ENCODE peak calls at places on chromosomes 6 and 20, in ten cellular contexts. One of them, this sample, is unnamed.

GRCh38 chr6:52155791-52156576 is 30.2 kb upstream of the IL17A start:
- DNase-seq in tibial artery: no peak
- DNase-seq in ACHN: peak
- DNase-seq in mammary epithelial cell: peak
- DNase-seq in H9: peak
- DNase-seq in germinal center: no peak
- DNase-seq in anterior cingulate cortex: no peak
- DNase-seq in NCI-H146: no peak
- DNase-seq in activated gamma-delta T cell treated with Interleukin-2 at 50 U/mL for 16 hours: no peak
- DNase-seq in activated CD4-positive, alpha-beta T cell treated with anti-CD3 and anti-CD28 coated beads, Interleukin-2, amount 50 U/mL, for 1 hour: no peak
- DNase-seq in this sample: no peak

GRCh38 chr20:37758332-37758731 is 64.5 kb downstream of the CTNNBL1 start:
- DNase-seq in tibial artery: no peak
- DNase-seq in ACHN: peak
- DNase-seq in mammary epithelial cell: no peak
- DNase-seq in H9: peak
- DNase-seq in germinal center: no peak
- DNase-seq in anterior cingulate cortex: no peak
- DNase-seq in NCI-H146: peak
- DNase-seq in activated gamma-delta T cell treated with Interleukin-2 at 50 U/mL for 16 hours: no peak
- DNase-seq in activated CD4-positive, alpha-beta T cell treated with anti-CD3 and anti-CD28 coated beads, Interleukin-2, amount 50 U/mL, for 1 hour: no peak
- DNase-seq in this sample: no peak

GRCh38 chr6:97621111-97621510 is 338.1 kb upstream of the MMS22L start:
- DNase-seq in tibial artery: no peak
- DNase-seq in ACHN: no peak
- DNase-seq in mammary epithelial cell: no peak
- DNase-seq in H9: no peak
- DNase-seq in germinal center: no peak
- DNase-seq in anterior cingulate cortex: no peak
- DNase-seq in NCI-H146: no peak
- DNase-seq in activated gamma-delta T cell treated with Interleukin-2 at 50 U/mL for 16 hours: no peak
- DNase-seq in activated CD4-positive, alpha-beta T cell treated with anti-CD3 and anti-CD28 coated beads, Interleukin-2, amount 50 U/mL, for 1 hour: no peak
- DNase-seq in this sample: no peak

GRCh38 chr6:147078602-147079001 is 125.6 kb upstream of the STXBP5 start:
- DNase-seq in tibial artery: no peak
- DNase-seq in ACHN: no peak
- DNase-seq in mammary epithelial cell: peak
- DNase-seq in H9: no peak
- DNase-seq in germinal center: no peak
- DNase-seq in anterior cingulate cortex: no peak
- DNase-seq in NCI-H146: no peak
- DNase-seq in activated gamma-delta T cell treated with Interleukin-2 at 50 U/mL for 16 hours: no peak
- DNase-seq in activated CD4-positive, alpha-beta T cell treated with anti-CD3 and anti-CD28 coated beads, Interleukin-2, amount 50 U/mL, for 1 hour: no peak
- DNase-seq in this sample: no peak

GRCh38 chr6:110329348-110329728 is 28.8 kb downstream of the METTL24 start:
- DNase-seq in tibial artery: no peak
- DNase-seq in ACHN: no peak
- DNase-seq in mammary epithelial cell: no peak
- DNase-seq in H9: no peak
- DNase-seq in germinal center: no peak
- DNase-seq in anterior cingulate cortex: no peak
- DNase-seq in NCI-H146: no peak
- DNase-seq in activated gamma-delta T cell treated with Interleukin-2 at 50 U/mL for 16 hours: no peak
- DNase-seq in activated CD4-positive, alpha-beta T cell treated with anti-CD3 and anti-CD28 coated beads, Interleukin-2, amount 50 U/mL, for 1 hour: no peak
- DNase-seq in this sample: no peak

GRCh38 chr20:24961384-24962181 is 12.5 kb downstream of the CST7 start:
- DNase-seq in tibial artery: no peak
- DNase-seq in ACHN: no peak
- DNase-seq in mammary epithelial cell: no peak
- DNase-seq in H9: peak
- DNase-seq in germinal center: no peak
- DNase-seq in anterior cingulate cortex: no peak
- DNase-seq in NCI-H146: no peak
- DNase-seq in activated gamma-delta T cell treated with Interleukin-2 at 50 U/mL for 16 hours: no peak
- DNase-seq in activated CD4-positive, alpha-beta T cell treated with anti-CD3 and anti-CD28 coated beads, Interleukin-2, amount 50 U/mL, for 1 hour: no peak
- DNase-seq in this sample: no peak

GRCh38 chr6:38495922-38496635 is 143.7 kb downstream of the BTBD9 start:
- DNase-seq in tibial artery: no peak
- DNase-seq in ACHN: no peak
- DNase-seq in mammary epithelial cell: no peak
- DNase-seq in H9: no peak
- DNase-seq in germinal center: no peak
- DNase-seq in anterior cingulate cortex: no peak
- DNase-seq in NCI-H146: no peak
- DNase-seq in activated gamma-delta T cell treated with Interleukin-2 at 50 U/mL for 16 hours: no peak
- DNase-seq in activated CD4-positive, alpha-beta T cell treated with anti-CD3 and anti-CD28 coated beads, Interleukin-2, amount 50 U/mL, for 1 hour: no peak
- DNase-seq in this sample: no peak

GRCh38 chr6:88008821-88009220 is 38.8 kb upstream of the SPACA1 start:
- DNase-seq in tibial artery: no peak
- DNase-seq in ACHN: peak
- DNase-seq in mammary epithelial cell: peak
- DNase-seq in H9: no peak
- DNase-seq in germinal center: no peak
- DNase-seq in anterior cingulate cortex: no peak
- DNase-seq in NCI-H146: no peak
- DNase-seq in activated gamma-delta T cell treated with Interleukin-2 at 50 U/mL for 16 hours: no peak
- DNase-seq in activated CD4-positive, alpha-beta T cell treated with anti-CD3 and anti-CD28 coated beads, Interleukin-2, amount 50 U/mL, for 1 hour: no peak
- DNase-seq in this sample: no peak

GRCh38 chr20:35344354-35344837 is 52.2 kb upstream of the FAM83C start:
- DNase-seq in tibial artery: no peak
- DNase-seq in ACHN: no peak
- DNase-seq in mammary epithelial cell: peak
- DNase-seq in H9: no peak
- DNase-seq in germinal center: no peak
- DNase-seq in anterior cingulate cortex: no peak
- DNase-seq in NCI-H146: peak
- DNase-seq in activated gamma-delta T cell treated with Interleukin-2 at 50 U/mL for 16 hours: no peak
- DNase-seq in activated CD4-positive, alpha-beta T cell treated with anti-CD3 and anti-CD28 coated beads, Interleukin-2, amount 50 U/mL, for 1 hour: no peak
- DNase-seq in this sample: no peak

GRCh38 chr20:36541227-36542018 is at the start of gene MYL9:
- DNase-seq in tibial artery: peak
- DNase-seq in ACHN: peak
- DNase-seq in mammary epithelial cell: no peak
- DNase-seq in H9: peak
- DNase-seq in germinal center: peak
- DNase-seq in anterior cingulate cortex: no peak
- DNase-seq in NCI-H146: peak
- DNase-seq in activated gamma-delta T cell treated with Interleukin-2 at 50 U/mL for 16 hours: no peak
- DNase-seq in activated CD4-positive, alpha-beta T cell treated with anti-CD3 and anti-CD28 coated beads, Interleukin-2, amount 50 U/mL, for 1 hour: no peak
- DNase-seq in this sample: no peak

GRCh38 chr6:137625808-137626207 is 131.6 kb upstream of the OLIG3 start:
- DNase-seq in tibial artery: no peak
- DNase-seq in ACHN: no peak
- DNase-seq in mammary epithelial cell: no peak
- DNase-seq in H9: no peak
- DNase-seq in germinal center: no peak
- DNase-seq in anterior cingulate cortex: no peak
- DNase-seq in NCI-H146: no peak
- DNase-seq in activated gamma-delta T cell treated with Interleukin-2 at 50 U/mL for 16 hours: no peak
- DNase-seq in activated CD4-positive, alpha-beta T cell treated with anti-CD3 and anti-CD28 coated beads, Interleukin-2, amount 50 U/mL, for 1 hour: no peak
- DNase-seq in this sample: no peak

GRCh38 chr6:67285770-67286495 is 1349.1 kb upstream of the ADGRB3 start:
- DNase-seq in tibial artery: no peak
- DNase-seq in ACHN: no peak
- DNase-seq in mammary epithelial cell: no peak
- DNase-seq in H9: no peak
- DNase-seq in germinal center: no peak
- DNase-seq in anterior cingulate cortex: no peak
- DNase-seq in NCI-H146: no peak
- DNase-seq in activated gamma-delta T cell treated with Interleukin-2 at 50 U/mL for 16 hours: no peak
- DNase-seq in activated CD4-positive, alpha-beta T cell treated with anti-CD3 and anti-CD28 coated beads, Interleukin-2, amount 50 U/mL, for 1 hour: no peak
- DNase-seq in this sample: no peak

GRCh38 chr6:89082439-89082838 is 1.9 kb downstream of the PNRC1 start:
- DNase-seq in tibial artery: no peak
- DNase-seq in ACHN: peak
- DNase-seq in mammary epithelial cell: peak
- DNase-seq in H9: no peak
- DNase-seq in germinal center: no peak
- DNase-seq in anterior cingulate cortex: no peak
- DNase-seq in NCI-H146: no peak
- DNase-seq in activated gamma-delta T cell treated with Interleukin-2 at 50 U/mL for 16 hours: no peak
- DNase-seq in activated CD4-positive, alpha-beta T cell treated with anti-CD3 and anti-CD28 coated beads, Interleukin-2, amount 50 U/mL, for 1 hour: no peak
- DNase-seq in this sample: no peak

GRCh38 chr6:168377856-168378832 is 58.6 kb upstream of the DACT2 start:
- DNase-seq in tibial artery: peak
- DNase-seq in ACHN: no peak
- DNase-seq in mammary epithelial cell: no peak
- DNase-seq in H9: no peak
- DNase-seq in germinal center: no peak
- DNase-seq in anterior cingulate cortex: peak
- DNase-seq in NCI-H146: no peak
- DNase-seq in activated gamma-delta T cell treated with Interleukin-2 at 50 U/mL for 16 hours: no peak
- DNase-seq in activated CD4-positive, alpha-beta T cell treated with anti-CD3 and anti-CD28 coated beads, Interleukin-2, amount 50 U/mL, for 1 hour: no peak
- DNase-seq in this sample: no peak

GRCh38 chr6:168372871-168373270 is 53.3 kb upstream of the DACT2 start:
- DNase-seq in tibial artery: no peak
- DNase-seq in ACHN: no peak
- DNase-seq in mammary epithelial cell: no peak
- DNase-seq in H9: no peak
- DNase-seq in germinal center: no peak
- DNase-seq in anterior cingulate cortex: no peak
- DNase-seq in NCI-H146: peak
- DNase-seq in activated gamma-delta T cell treated with Interleukin-2 at 50 U/mL for 16 hours: no peak
- DNase-seq in activated CD4-positive, alpha-beta T cell treated with anti-CD3 and anti-CD28 coated beads, Interleukin-2, amount 50 U/mL, for 1 hour: no peak
- DNase-seq in this sample: no peak

This sample was measured in CD8-positive, alpha-beta T cell.